ENCODE peak calls at places on chromosomes 3 and 15, in four cellular contexts. One of them, this sample, is unnamed.
A peak's percentile ranks its signal among the peaks of the same experiment; 100 is the strongest.

GRCh38 chr15:73991260-73991659 is 835 bp downstream of the STOML1 start:
- DNase-seq in WTC11: no peak
- DNase-seq in A549: no peak
- DNase-seq in K562: no peak
- DNase-seq in this sample: no peak

GRCh38 chr3:47841786-47842349 is 38.9 kb downstream of the DHX30 start:
- DNase-seq in WTC11: no peak
- DNase-seq in A549: no peak
- DNase-seq in K562: no peak
- DNase-seq in this sample: no peak

GRCh38 chr15:75197062-75197630 is 4.5 kb upstream of the C15orf39 start:
- DNase-seq in WTC11: no peak
- DNase-seq in A549: no peak
- DNase-seq in K562: no peak
- DNase-seq in this sample: no peak

GRCh38 chr3:13556214-13556613 is 7.3 kb downstream of the FBLN2 start:
- DNase-seq in WTC11: no peak
- DNase-seq in A549: no peak
- DNase-seq in K562: no peak
- DNase-seq in this sample: no peak

GRCh38 chr3:160564949-160565441 is 376 bp downstream of the KPNA4 start:
- DNase-seq in WTC11: peak; percentile 66
- DNase-seq in A549: peak; percentile 76
- DNase-seq in K562: peak; percentile 58
- DNase-seq in this sample: no peak

GRCh38 chr3:101464235-101464634 is 48.8 kb downstream of the SENP7 start:
- DNase-seq in WTC11: no peak
- DNase-seq in A549: no peak
- DNase-seq in K562: no peak
- DNase-seq in this sample: no peak

GRCh38 chr15:81327526-81327925 is 3.6 kb upstream of the STARD5 start:
- DNase-seq in WTC11: no peak
- DNase-seq in A549: no peak
- DNase-seq in K562: no peak
- DNase-seq in this sample: no peak

GRCh38 chr15:80978685-80979084 is 10.9 kb downstream of the MESD start:
- DNase-seq in WTC11: no peak
- DNase-seq in A549: no peak
- DNase-seq in K562: peak; percentile 47
- DNase-seq in this sample: no peak

GRCh38 chr3:46856576-46857471 is 6.4 kb downstream of the MYL3 start:
- DNase-seq in WTC11: peak; percentile 10
- DNase-seq in A549: no peak
- DNase-seq in K562: no peak
- DNase-seq in this sample: no peak

GRCh38 chr15:91522609-91523332 is 330.7 kb upstream of the SLCO3A1 start:
- DNase-seq in WTC11: no peak
- DNase-seq in A549: peak; percentile 59
- DNase-seq in K562: no peak
- DNase-seq in this sample: no peak

GRCh38 chr15:57685719-57686118 is 20.8 kb upstream of the POLR2M start:
- DNase-seq in WTC11: no peak
- DNase-seq in A549: no peak
- DNase-seq in K562: no peak
- DNase-seq in this sample: no peak

GRCh38 chr3:31423522-31423921 is 109.2 kb upstream of the STT3B start:
- DNase-seq in WTC11: no peak
- DNase-seq in A549: no peak
- DNase-seq in K562: no peak
- DNase-seq in this sample: no peak

GRCh38 chr3:124147429-124147828 is 155.5 kb upstream of the ROPN1 start:
- DNase-seq in WTC11: no peak
- DNase-seq in A549: no peak
- DNase-seq in K562: no peak
- DNase-seq in this sample: no peak

DNA sequence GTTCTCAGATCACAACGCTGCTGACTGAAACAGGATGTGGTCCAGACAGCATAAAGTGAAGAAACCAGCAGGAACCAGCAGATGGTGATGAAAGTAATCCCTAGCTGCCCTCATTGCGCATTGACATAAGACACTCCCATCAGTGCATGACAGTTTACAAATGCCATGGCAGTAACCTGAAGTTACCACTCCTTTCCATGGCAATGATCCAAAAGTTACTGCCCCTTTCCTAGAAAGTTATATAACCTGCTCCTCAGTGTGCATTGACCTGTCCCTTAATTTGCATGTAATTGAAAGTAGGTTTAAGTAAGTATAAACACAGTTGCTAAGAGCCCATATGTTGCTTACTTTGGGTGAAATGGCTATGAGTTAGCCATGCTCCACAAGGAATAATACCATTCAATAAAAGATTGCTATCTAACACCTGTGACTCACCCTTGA is 149.1 kb upstream of the CD96 start:
- DNase-seq in WTC11: no peak
- DNase-seq in A549: peak; percentile 46
- DNase-seq in K562: no peak
- DNase-seq in this sample: no peak
- TF ChIP-seq ESRRA in WTC11: no peak
- TF ChIP-seq ESRRA in A549: no peak
- TF ChIP-seq ESRRA in K562: no peak
- TF ChIP-seq ESRRA in this sample: no peak

DNA sequence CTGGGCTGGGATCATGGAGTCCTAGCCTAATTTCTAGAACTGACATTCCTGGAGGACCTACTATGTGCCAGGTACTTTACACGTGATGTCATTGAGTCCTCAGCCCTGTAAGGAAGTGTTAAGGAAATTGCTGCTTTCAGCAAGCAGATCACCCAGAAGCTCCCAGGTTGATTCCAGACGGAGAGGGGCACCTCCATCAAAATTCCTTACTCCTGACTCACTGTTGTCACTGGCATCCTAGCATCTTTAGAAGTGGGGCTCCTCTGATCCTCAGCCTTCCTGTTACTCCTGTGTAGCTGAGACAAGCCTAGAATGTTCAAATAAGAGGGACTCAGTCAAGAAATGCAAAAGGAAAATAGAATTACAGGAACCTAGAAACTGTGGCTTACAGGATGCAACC is 103.6 kb upstream of the UBE2E1 start:
- DNase-seq in WTC11: no peak
- DNase-seq in A549: peak; percentile 17
- DNase-seq in K562: no peak
- DNase-seq in this sample: no peak
- TF ChIP-seq ESRRA in WTC11: no peak
- TF ChIP-seq ESRRA in A549: no peak
- TF ChIP-seq ESRRA in K562: no peak
- TF ChIP-seq ESRRA in this sample: no peak

GRCh38 chr15:72464251-72464650 is 9.9 kb upstream of the ARIH1 start:
- DNase-seq in WTC11: no peak
- DNase-seq in A549: no peak
- DNase-seq in K562: no peak
- DNase-seq in this sample: no peak

GRCh38 chr15:72468103-72468502 is 6.0 kb upstream of the ARIH1 start:
- DNase-seq in WTC11: no peak
- DNase-seq in A549: no peak
- DNase-seq in K562: no peak
- DNase-seq in this sample: no peak

GRCh38 chr15:72460393-72460792 is 13.7 kb upstream of the ARIH1 start:
- DNase-seq in WTC11: no peak
- DNase-seq in A549: no peak
- DNase-seq in K562: no peak
- DNase-seq in this sample: no peak

DNA sequence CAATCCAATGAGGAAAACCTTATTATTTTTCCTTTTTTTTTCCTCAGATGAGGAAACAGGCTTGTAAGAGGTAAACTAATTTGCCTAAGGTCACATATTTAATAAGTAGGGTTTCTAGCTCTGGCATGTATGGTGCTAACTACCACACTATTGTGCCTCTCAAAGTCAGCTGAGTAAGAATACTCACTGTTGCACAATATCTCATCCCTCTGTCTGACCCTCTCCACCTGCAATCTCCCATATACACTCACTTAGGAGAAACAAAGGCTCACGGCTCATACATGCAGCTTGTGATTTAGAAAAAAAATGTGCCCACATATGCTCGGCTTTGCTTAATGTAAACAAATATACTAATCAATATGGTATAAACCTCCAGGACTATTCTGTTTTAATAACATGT is 10.4 kb upstream of the ARIH1 start:
- DNase-seq in WTC11: no peak
- DNase-seq in A549: no peak
- DNase-seq in K562: no peak
- DNase-seq in this sample: no peak
- TF ChIP-seq ESRRA in WTC11: no peak
- TF ChIP-seq ESRRA in A549: no peak
- TF ChIP-seq ESRRA in K562: no peak
- TF ChIP-seq ESRRA in this sample: no peak

GRCh38 chr3:68306571-68306970 is 625.8 kb downstream of the TAFA4 start:
- DNase-seq in WTC11: peak; percentile 36
- DNase-seq in A549: no peak
- DNase-seq in K562: peak; percentile 9
- DNase-seq in this sample: no peak
- TF ChIP-seq ESRRA in WTC11: no peak
- TF ChIP-seq ESRRA in A549: no peak
- TF ChIP-seq ESRRA in K562: no peak
- TF ChIP-seq ESRRA in this sample: no peak

DNA sequence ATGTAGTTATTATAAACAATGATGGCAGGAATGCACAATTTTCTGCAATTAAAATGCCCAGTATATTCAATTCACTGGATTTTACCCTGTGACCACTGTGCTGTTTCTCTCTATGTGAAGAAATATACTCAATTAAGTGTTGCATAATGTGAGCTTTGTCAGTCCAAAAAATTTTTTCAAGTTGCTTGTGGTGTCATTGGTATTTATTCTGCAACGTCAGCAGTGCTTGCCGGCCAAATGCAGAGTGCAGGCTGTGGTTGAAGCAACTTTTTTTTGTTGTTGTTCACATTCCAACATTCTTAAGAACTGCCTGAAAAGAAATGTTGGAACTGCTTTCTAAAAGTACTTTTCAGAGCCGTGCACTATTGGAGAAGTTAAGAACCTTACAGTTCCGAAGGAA is 423.5 kb upstream of the SEMA6D start:
- DNase-seq in WTC11: no peak
- DNase-seq in A549: no peak
- DNase-seq in K562: no peak
- DNase-seq in this sample: no peak
- TF ChIP-seq ESRRA in WTC11: no peak
- TF ChIP-seq ESRRA in A549: no peak
- TF ChIP-seq ESRRA in K562: no peak
- TF ChIP-seq ESRRA in this sample: no peak

DNA sequence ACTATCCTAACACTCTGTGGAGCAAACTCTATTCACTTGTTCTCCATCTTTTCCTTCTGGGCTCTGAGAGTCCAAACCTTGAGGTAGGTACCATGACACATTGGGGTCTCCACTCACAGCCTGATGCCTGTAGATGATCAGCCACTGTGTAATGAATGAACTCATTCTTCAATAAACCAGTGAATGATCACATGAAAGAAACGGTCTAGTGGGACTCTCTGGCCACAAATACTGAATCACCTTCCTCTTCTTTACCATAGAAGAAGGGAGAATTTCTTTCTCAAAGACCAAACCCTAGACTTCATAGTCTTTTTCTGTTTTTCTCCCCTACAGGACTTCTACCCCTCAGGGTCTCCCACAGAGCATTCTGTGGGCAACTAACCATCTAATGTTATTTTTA is 20.5 kb upstream of the ABHD2 start:
- DNase-seq in WTC11: no peak
- DNase-seq in A549: no peak
- DNase-seq in K562: no peak
- DNase-seq in this sample: no peak
- TF ChIP-seq ESRRA in WTC11: no peak
- TF ChIP-seq ESRRA in A549: no peak
- TF ChIP-seq ESRRA in K562: no peak
- TF ChIP-seq ESRRA in this sample: no peak

GRCh38 chr15:32222716-32223115 is 180.4 kb downstream of the GOLGA8K start:
- DNase-seq in WTC11: no peak
- DNase-seq in A549: no peak
- DNase-seq in K562: no peak
- DNase-seq in this sample: no peak
- TF ChIP-seq ESRRA in WTC11: no peak
- TF ChIP-seq ESRRA in A549: no peak
- TF ChIP-seq ESRRA in K562: no peak
- TF ChIP-seq ESRRA in this sample: no peak

DNA sequence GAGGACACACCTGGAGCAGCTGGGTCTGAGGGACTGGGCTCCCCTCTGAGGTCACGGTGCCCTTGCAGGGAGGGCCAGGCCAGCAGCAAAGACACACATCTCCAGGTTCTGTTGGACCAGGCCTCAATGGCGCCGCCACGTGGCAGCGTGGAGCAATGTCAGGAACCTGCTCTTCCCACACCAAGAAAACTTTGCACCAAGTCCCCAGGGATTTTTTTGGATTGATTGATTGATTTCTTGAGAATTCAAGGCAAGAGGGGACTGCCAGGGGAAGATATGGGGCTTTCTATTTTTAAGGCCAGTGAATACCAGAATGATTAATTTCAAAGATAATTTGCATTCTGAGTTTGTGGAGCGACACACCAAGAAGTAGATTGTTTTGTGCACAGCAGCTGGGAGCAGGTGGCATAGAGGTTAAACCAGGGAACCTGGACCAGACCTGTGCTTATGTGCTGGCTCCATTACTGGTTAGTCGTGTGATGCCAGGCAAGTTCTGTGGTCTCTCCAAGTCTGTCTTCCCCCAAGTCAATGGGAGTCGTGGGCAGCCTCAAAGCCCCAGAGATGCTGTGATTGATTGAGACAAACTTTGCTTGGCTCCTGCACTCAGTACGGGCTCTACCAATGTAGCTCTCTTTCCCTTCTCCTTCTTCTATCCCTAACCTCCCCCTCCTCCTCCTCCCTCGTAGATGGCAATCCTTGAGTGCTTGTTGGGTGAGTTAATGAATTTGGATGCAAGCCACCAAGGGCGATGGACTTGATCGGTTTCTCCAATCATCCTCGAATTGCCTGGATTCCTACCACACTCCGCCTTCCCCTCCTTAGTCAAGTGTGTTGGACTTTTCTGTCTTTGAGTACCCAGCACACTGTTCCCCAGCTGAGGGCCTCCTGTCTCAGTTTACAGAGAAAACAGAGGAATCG is 96.2 kb upstream of the TRPM1 start:
- DNase-seq in WTC11: peak; percentile 80
- DNase-seq in A549: peak; percentile 62
- DNase-seq in K562: peak; percentile 56
- DNase-seq in this sample: peak; percentile 47
- TF ChIP-seq ESRRA in WTC11: peak; percentile 77
- TF ChIP-seq ESRRA in A549: no peak
- TF ChIP-seq ESRRA in K562: peak; percentile 24
- TF ChIP-seq ESRRA in this sample: no peak